ENCODE peak calls at places on chromosomes 13 and 19, in ten cellular contexts. L is hepatic stellate cell, A is mucosa of gallbladder, Q is GM23248, Y is uterus, U is NCI-H1694 treated with DMSO at 0.1 percent for 48 hours, J is tibial artery, D is psoas muscle, T is AG08396, C is SJSA1. P is an unnamed sample.

GRCh38 chr19:52187407-52187806 is 2.4 kb upstream of the PPP2R1A start:
- DNase-seq in L (no peak), A (no peak), Q (no peak), Y (no peak), U (no peak), J (no peak), D (no peak), T (no peak), C (no peak), P (no peak)

GRCh38 chr13:48586591-48587103 is 53.8 kb upstream of the RCBTB2 start:
- DNase-seq in L (no peak), A (peak; percentile 52), Q (peak; percentile 35), Y (peak; percentile 39), U (no peak), J (no peak), D (peak; percentile 66), T (no peak), C (no peak), P (no peak)

GRCh38 chr13:101648766-101649489 is 196.5 kb downstream of the ITGBL1 start:
- DNase-seq in L (no peak), A (no peak), Q (no peak), Y (no peak), U (no peak), J (no peak), D (no peak), T (no peak), C (no peak), P (no peak)

GRCh38 chr13:24043590-24044350 is 116.8 kb upstream of the SPATA13 start:
- DNase-seq in L (no peak), A (no peak), Q (peak; percentile 57), Y (no peak), U (no peak), J (no peak), D (no peak), T (no peak), C (no peak), P (no peak)

GRCh38 chr19:17777840-17778620 is 16.9 kb upstream of the B3GNT3 start:
- DNase-seq in L (peak; percentile 56), A (peak; percentile 73), Q (peak; percentile 69), Y (no peak), U (no peak), J (peak; percentile 73), D (peak; percentile 73), T (peak; percentile 81), C (peak; percentile 67), P (no peak)

GRCh38 chr13:57634829-57635165 is 3.3 kb downstream of the PCDH17 start:
- DNase-seq in L (no peak), A (no peak), Q (no peak), Y (peak; percentile 17), U (no peak), J (peak; percentile 64), D (peak; percentile 47), T (no peak), C (no peak), P (no peak)

GRCh38 chr13:110340812-110341444 is 33.8 kb downstream of the COL4A2 start:
- DNase-seq in L (peak; percentile 83), A (peak; percentile 82), Q (peak; percentile 65), Y (peak; percentile 93), U (no peak), J (peak; percentile 97), D (peak; percentile 87), T (peak; percentile 74), C (peak; percentile 97), P (peak; percentile 58)

GRCh38 chr13:50801087-50801931 is 42.2 kb downstream of the DLEU7 start:
- DNase-seq in L (peak; percentile 48), A (peak; percentile 70), Q (peak; percentile 82), Y (peak; percentile 54), U (peak; percentile 59), J (no peak), D (no peak), T (peak; percentile 67), C (no peak), P (no peak)

GRCh38 chr13:74061939-74062595 is 72.1 kb downstream of the KLF12 start:
- DNase-seq in L (no peak), A (peak; percentile 19), Q (peak; percentile 59), Y (peak; percentile 31), U (no peak), J (no peak), D (no peak), T (no peak), C (no peak), P (no peak)

GRCh38 chr19:29526730-29527499 is 1.1 kb downstream of the VSTM2B start:
- DNase-seq in L (no peak), A (no peak), Q (peak; percentile 23), Y (no peak), U (peak; percentile 37), J (no peak), D (peak; percentile 34), T (no peak), C (no peak), P (no peak)

GRCh38 chr19:43765109-43765876 is 10.5 kb upstream of the SMG9 start:
- DNase-seq in L (peak; percentile 91), A (peak; percentile 45), Q (peak; percentile 99), Y (peak; percentile 30), U (no peak), J (peak; percentile 86), D (peak; percentile 74), T (peak; percentile 88), C (peak; percentile 98), P (peak; percentile 85)

P was measured in T1000.